ENCODE peak calls at places on chromosomes 2 and 18, in seven cellular contexts. H, X, J, T, B, E and N are unnamed samples.

GRCh38 chr2:190841707-190842505 is 38.7 kb upstream of the GLS start:
- DNase-seq in T (no peak), E (no peak), H (no peak), B (peak), J (no peak), X (peak), N (no peak)

GRCh38 chr18:40124107-40124506 is 1830.9 kb upstream of the PIK3C3 start:
- DNase-seq in B (peak), X (peak), T (no peak), E (no peak), J (no peak), H (no peak), N (no peak)

GRCh38 chr2:133674433-133675331 is 106.4 kb upstream of the NCKAP5 start:
- DNase-seq in T (no peak), X (peak), E (peak), B (peak), J (peak), H (no peak), N (peak)

GRCh38 chr2:151900261-151900660 is 72.0 kb upstream of the ARL5A start:
- DNase-seq in B (no peak), J (no peak), X (peak), T (no peak), H (no peak), E (no peak), N (no peak)

GRCh38 chr2:24917086-24917485 is 3.0 kb downstream of the ADCY3 start:
- DNase-seq in T (no peak), H (no peak), B (peak), J (no peak), X (no peak), E (no peak), N (no peak)

GRCh38 chr2:169468841-169469240 is 10.5 kb upstream of the BBS5 start:
- DNase-seq in H (no peak), B (no peak), X (no peak), T (no peak), J (no peak), E (no peak), N (no peak)

GRCh38 chr2:6181525-6182270 is 489.5 kb downstream of the SOX11 start:
- DNase-seq in J (peak), E (no peak), B (peak), X (peak), T (peak), H (no peak), N (no peak)

GRCh38 chr2:133949595-133949994 is 304.3 kb upstream of the MGAT5 start:
- DNase-seq in X (no peak), E (no peak), H (no peak), B (no peak), T (no peak), J (no peak), N (no peak)

GRCh38 chr2:221635949-221636348 is 63.8 kb upstream of the EPHA4 start:
- DNase-seq in X (no peak), B (no peak), J (no peak), T (no peak), E (no peak), H (no peak), N (peak)

GRCh38 chr2:43541165-43541564 is 54.7 kb downstream of the THADA start:
- DNase-seq in T (no peak), H (no peak), B (peak), E (no peak), X (no peak), J (no peak), N (no peak)

GRCh38 chr2:85648619-85649018 is 19.4 kb downstream of the SFTPB start:
- DNase-seq in B (peak), T (no peak), H (peak), J (no peak), E (peak), X (peak), N (peak)

GRCh38 chr2:223416826-223417610 is 185.1 kb downstream of the SCG2 start:
- DNase-seq in T (no peak), E (no peak), H (no peak), J (peak), X (no peak), B (peak), N (no peak)

GRCh38 chr2:95062716-95063400 is 37.4 kb downstream of the MAL start:
- DNase-seq in T (no peak), H (no peak), B (no peak), X (no peak), E (peak), J (no peak), N (no peak)

GRCh38 chr2:152347076-152347475 is 12.1 kb downstream of the FMNL2 start:
- DNase-seq in X (peak), T (no peak), B (peak), H (no peak), E (no peak), J (no peak), N (no peak)

GRCh38 chr2:39530423-39530866 is 93.4 kb upstream of the MAP4K3 start:
- DNase-seq in X (no peak), H (no peak), T (no peak), B (peak), J (no peak), E (no peak), N (no peak)

GRCh38 chr2:162826901-162827300 is 11.7 kb downstream of the KCNH7 start:
- DNase-seq in E (no peak), X (no peak), H (no peak), B (no peak), T (no peak), J (no peak), N (no peak)

GRCh38 chr18:74190086-74190485 is 41.8 kb downstream of the TIMM21 start:
- DNase-seq in J (no peak), X (peak), E (no peak), H (no peak), B (peak), T (no peak), N (no peak)

GRCh38 chr2:73985318-73986084 is 791 bp downstream of the TET3 start:
- DNase-seq in X (peak), J (no peak), B (peak), E (peak), H (no peak), T (peak), N (peak)

GRCh38 chr2:1556776-1557466 is 143.7 kb downstream of the TPO start:
- DNase-seq in H (no peak), J (peak), T (no peak), E (no peak), B (peak), X (peak), N (no peak)

GRCh38 chr2:85925216-85925671 is 36.5 kb upstream of the ST3GAL5 start:
- DNase-seq in J (no peak), X (no peak), B (no peak), T (no peak), H (no peak), E (no peak), N (no peak)

GRCh38 chr2:147173186-147173575 is 671.6 kb upstream of the ACVR2A start:
- DNase-seq in H (no peak), X (peak), T (peak), B (peak), J (no peak), E (no peak), N (no peak)

GRCh38 chr18:32078845-32079244 is 12.8 kb upstream of the RNF138 start:
- DNase-seq in X (no peak), E (no peak), B (no peak), H (no peak), T (no peak), J (no peak), N (no peak)

GRCh38 chr2:164792316-164793127 is 49.1 kb downstream of the COBLL1 start:
- DNase-seq in X (peak), T (no peak), J (no peak), H (no peak), E (peak), B (peak), N (peak)

GRCh38 chr2:174888646-174889271 is 116.4 kb downstream of the CHN1 start:
- DNase-seq in X (no peak), B (no peak), J (no peak), E (peak), T (no peak), H (no peak), N (peak)

GRCh38 chr2:10935953-10936942 is 24.5 kb downstream of the KCNF1 start:
- DNase-seq in H (no peak), X (peak), T (peak), J (peak), B (peak), E (no peak), N (no peak)

GRCh38 chr2:102258386-102259074 is 52.8 kb upstream of the IL1RL1 start:
- DNase-seq in H (no peak), E (no peak), B (peak), T (peak), X (peak), J (peak), N (no peak)

GRCh38 chr2:100944617-100945432 is 57.3 kb upstream of the RPL31 start:
- DNase-seq in X (no peak), J (no peak), B (no peak), T (no peak), H (no peak), E (no peak), N (no peak)

GRCh38 chr2:238854699-238855111 is 6.8 kb downstream of the TWIST2 start:
- DNase-seq in B (peak), T (no peak), E (no peak), X (peak), H (no peak), J (no peak), N (no peak)

GRCh38 chr2:33134086-33134763 is 187.5 kb downstream of the LTBP1 start:
- DNase-seq in X (peak), T (peak), B (peak), H (no peak), J (peak), E (peak), N (no peak)

GRCh38 chr2:201471732-201472395 is 20.3 kb downstream of the STRADB start:
- DNase-seq in B (peak), X (no peak), E (no peak), H (no peak), J (peak), T (no peak), N (no peak)

GRCh38 chr2:10591207-10591606 is 98.6 kb downstream of the NOL10 start:
- DNase-seq in T (no peak), H (no peak), J (peak), B (peak), X (no peak), E (no peak), N (no peak)

GRCh38 chr2:162242586-162243304 is 500 bp downstream of the FAP start:
- DNase-seq in H (no peak), X (peak), B (peak), T (no peak), E (no peak), J (peak), N (no peak)

GRCh38 chr2:234363011-234363487 is 133.8 kb downstream of the ARL4C start:
- DNase-seq in T (peak), X (peak), H (no peak), E (peak), B (peak), J (no peak), N (peak)

GRCh38 chr2:46780801-46781445 is 134.7 kb downstream of the MCFD2 start:
- DNase-seq in H (peak), T (no peak), X (peak), E (peak), J (no peak), B (peak), N (peak)

GRCh38 chr2:79715328-79715727 is 202.5 kb downstream of the CTNNA2 start:
- DNase-seq in H (no peak), J (no peak), B (no peak), T (no peak), X (no peak), E (no peak), N (no peak)

GRCh38 chr2:55490554-55490953 is 29.0 kb upstream of the CFAP36 start:
- DNase-seq in E (peak), T (no peak), H (no peak), B (peak), X (peak), J (peak), N (peak)

GRCh38 chr18:28175047-28175929 is 1.6 kb downstream of the CDH2 start:
- DNase-seq in H (peak), E (peak), B (peak), X (peak), J (no peak), T (no peak), N (peak)

GRCh38 chr2:237673130-237673921 is 45.9 kb downstream of the LRRFIP1 start:
- DNase-seq in B (peak), E (peak), X (peak), J (no peak), H (peak), T (no peak), N (peak)